ENCODE peak calls at places on chromosome 11, in seven cellular contexts. N, D, Y, S, L, K and Z are unnamed samples.

GRCh38 chr11:92277871-92278270 is 53.3 kb downstream of the FAT3 start:
- ATAC-seq in N (no peak), D (no peak), Y (no peak), S (no peak), L (no peak), K (no peak), Z (no peak)

GRCh38 chr11:134449713-134450112 is 37.7 kb upstream of the B3GAT1 start:
- ATAC-seq in N (no peak), D (no peak), Y (no peak), S (no peak), L (no peak), K (peak; percentile 88), Z (no peak)

GRCh38 chr11:112541140-112541901 is 280.7 kb upstream of the PLET1 start:
- ATAC-seq in N (no peak), D (no peak), Y (no peak), S (peak; percentile 54), L (no peak), K (no peak), Z (no peak)

GRCh38 chr11:128323381-128323780 is 264.0 kb downstream of the ETS1 start:
- ATAC-seq in N (peak; percentile 43), D (no peak), Y (no peak), S (peak; percentile 50), L (no peak), K (peak; percentile 71), Z (no peak)

GRCh38 chr11:44290206-44290605 is 19.7 kb downstream of the ALX4 start:
- ATAC-seq in N (no peak), D (no peak), Y (no peak), S (no peak), L (no peak), K (no peak), Z (no peak)

GRCh38 chr11:58193403-58193802 is 4.5 kb downstream of the OR9Q2 start:
- ATAC-seq in N (no peak), D (no peak), Y (no peak), S (no peak), L (no peak), K (no peak), Z (no peak)

GRCh38 chr11:35114901-35115687 is 23.9 kb upstream of the CD44 start:
- ATAC-seq in N (peak; percentile 80), D (no peak), Y (no peak), S (no peak), L (no peak), K (no peak), Z (no peak)

GRCh38 chr11:131253885-131254204 is 116.6 kb upstream of the NTM start:
- ATAC-seq in N (no peak), D (no peak), Y (no peak), S (peak; percentile 72), L (no peak), K (no peak), Z (peak; percentile 36)

GRCh38 chr11:16985297-16985696 is 28.9 kb downstream of the PLEKHA7 start:
- ATAC-seq in N (no peak), D (peak; percentile 3), Y (no peak), S (no peak), L (no peak), K (no peak), Z (no peak)

GRCh38 chr11:106446961-106447360 is 369.5 kb downstream of the AASDHPPT start:
- ATAC-seq in N (no peak), D (no peak), Y (peak; percentile 79), S (no peak), L (no peak), K (no peak), Z (no peak)

GRCh38 chr11:73034777-73035176 is 107.3 kb downstream of the FCHSD2 start:
- ATAC-seq in N (no peak), D (no peak), Y (no peak), S (no peak), L (peak; percentile 20), K (no peak), Z (no peak)

GRCh38 chr11:67120881-67121710 is 2.0 kb downstream of the KDM2A start:
- ATAC-seq in N (peak; percentile 61), D (no peak), Y (no peak), S (no peak), L (peak; percentile 6), K (no peak), Z (no peak)
- TF ChIP-seq POLR2AphosphoS5 in N (peak; percentile 33), D (no peak), Y (no peak), S (no peak), L (no peak), K (no peak), Z (no peak)

DNA sequence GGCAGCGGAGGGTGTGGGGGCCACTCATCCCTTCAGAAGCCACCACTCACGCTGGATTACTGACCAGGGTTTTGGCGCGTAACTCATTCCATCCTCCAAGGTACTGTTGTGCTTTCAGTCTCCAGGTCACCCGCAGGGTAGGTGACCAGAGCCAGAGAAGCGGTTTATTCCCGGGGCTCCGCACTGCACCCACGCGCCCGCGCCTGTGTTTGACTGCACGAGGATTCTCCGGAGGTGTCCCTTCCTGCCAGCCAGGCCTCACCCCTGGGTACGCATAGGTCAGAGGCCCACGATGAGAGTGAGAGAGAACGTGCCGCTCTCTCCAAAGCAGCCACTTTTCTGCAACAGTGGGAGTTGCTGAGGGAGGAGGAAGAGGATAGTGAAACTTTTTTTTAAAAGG is 55.5 kb downstream of the TRAF6 start:
- ATAC-seq in N (no peak), D (no peak), Y (no peak), S (no peak), L (no peak), K (no peak), Z (no peak)
- H3K4me1 ChIP-seq in N (peaks cover 12% of the 10 kb centered on the region), D (peaks cover 23% of the 10 kb centered on the region), Y (no peaks in the 10 kb centered on the region), S (peaks cover 33% of the 10 kb centered on the region), L (peaks cover 6% of the 10 kb centered on the region), K (peaks cover 11% of the 10 kb centered on the region), Z (peaks cover 9% of the 10 kb centered on the region)

GRCh38 chr11:70913715-70914231 is 338.6 kb downstream of the SHANK2 start:
- ATAC-seq in N (peak; percentile 45), D (no peak), Y (no peak), S (no peak), L (no peak), K (no peak), Z (peak; percentile 85)

GRCh38 chr11:70915158-70915795 is 337.1 kb downstream of the SHANK2 start:
- ATAC-seq in N (no peak), D (no peak), Y (no peak), S (no peak), L (no peak), K (no peak), Z (no peak)

GRCh38 chr11:70914496-70914895 is 337.9 kb downstream of the SHANK2 start:
- ATAC-seq in N (no peak), D (no peak), Y (no peak), S (no peak), L (no peak), K (no peak), Z (no peak)

GRCh38 chr11:70918242-70918641 is 334.1 kb downstream of the SHANK2 start:
- ATAC-seq in N (no peak), D (no peak), Y (no peak), S (no peak), L (no peak), K (no peak), Z (no peak)

DNA sequence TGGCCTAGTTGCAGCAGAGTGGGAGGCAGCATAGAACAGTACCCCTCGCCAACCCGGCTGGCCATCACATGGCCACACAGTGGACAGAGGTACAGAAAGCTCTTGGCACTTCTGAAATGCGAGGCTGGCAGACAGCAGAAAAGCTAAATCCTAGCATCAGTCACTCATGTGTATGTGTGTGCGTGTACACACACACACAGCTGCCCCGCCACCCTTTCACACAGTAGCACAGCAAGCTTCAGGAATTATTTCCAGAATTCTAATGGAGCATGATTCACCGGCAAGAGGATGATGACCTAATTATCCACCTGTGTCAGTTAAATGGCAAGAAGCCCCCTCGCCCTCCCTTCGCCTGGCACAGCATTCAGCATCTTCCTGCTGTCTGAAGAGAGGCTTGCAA is 336.1 kb downstream of the SHANK2 start:
- ATAC-seq in N (no peak), D (no peak), Y (no peak), S (no peak), L (no peak), K (no peak), Z (no peak)
- TF ChIP-seq POLR2AphosphoS5 in N (no peak), D (no peak), Y (no peak), S (no peak), L (no peak), K (no peak), Z (no peak)

GRCh38 chr11:8867035-8867434 is 44.0 kb upstream of the AKIP1 start:
- ATAC-seq in N (no peak), D (no peak), Y (no peak), S (no peak), L (no peak), K (no peak), Z (no peak)
- H3K4me1 ChIP-seq in N (no peaks in the 10 kb centered on the region), D (peaks cover 32% of the 10 kb centered on the region), Y (peaks cover 30% of the 10 kb centered on the region), S (peaks cover 34% of the 10 kb centered on the region), L (peaks cover 8% of the 10 kb centered on the region), K (peaks cover 24% of the 10 kb centered on the region), Z (peaks cover 51% of the 10 kb centered on the region)